ENCODE peak calls at places on chromosomes 6 and 20, in five cellular contexts. F is substantia nigra, T is NCI-H1417, N is left ventricle myocardium superior, E is lower leg skin. Q is an unnamed sample.

GRCh38 chr20:49690899-49691620 is 22.6 kb downstream of the B4GALT5 start:
- DNase-seq in F (no peak), T (no peak), E (no peak), N (no peak), Q (no peak)

GRCh38 chr20:13800728-13801134 is 15.9 kb downstream of the NDUFAF5 start:
- DNase-seq in E (peak; percentile 93), T (peak; percentile 48), N (peak; percentile 96), F (no peak), Q (no peak)

GRCh38 chr6:41372526-41373366 is 37.3 kb downstream of the NCR2 start:
- DNase-seq in T (no peak), F (no peak), E (no peak), N (no peak), Q (no peak)

GRCh38 chr6:160973311-160973710 is 18.3 kb upstream of the MAP3K4 start:
- DNase-seq in E (no peak), T (no peak), F (no peak), N (peak; percentile 76), Q (no peak)

GRCh38 chr6:77298298-77298697 is 165.0 kb downstream of the HTR1B start:
- DNase-seq in F (no peak), E (no peak), N (no peak), T (no peak), Q (no peak)

GRCh38 chr6:34658605-34659218 is 37.9 kb downstream of the ILRUN start:
- DNase-seq in E (no peak), T (no peak), F (no peak), N (no peak), Q (no peak)

GRCh38 chr6:78868124-78868523 is 773 bp downstream of the IRAK1BP1 start:
- DNase-seq in T (no peak), N (no peak), F (no peak), E (no peak), Q (no peak)

GRCh38 chr6:13117561-13117960 is 210.8 kb downstream of the TBC1D7 start:
- DNase-seq in T (peak; percentile 67), F (no peak), N (no peak), E (no peak), Q (no peak)

GRCh38 chr20:62965363-62965771 is 12.9 kb downstream of the SLC17A9 start:
- DNase-seq in T (no peak), F (no peak), E (no peak), N (no peak), Q (no peak)

GRCh38 chr6:26240981-26241770 is 123.8 kb upstream of the BTN3A2 start:
- DNase-seq in T (no peak), F (no peak), N (no peak), E (peak; percentile 84), Q (no peak)